ENCODE peak calls at places on chromosomes 2 and 18, in seven cellular contexts. One of them, this sample, is unnamed.

GRCh38 chr2:226728996-226729395 is 70.6 kb downstream of the IRS1 start:
- DNase-seq in HFF-Myc: no peak
- DNase-seq in CD4-positive, alpha-beta memory T cell: no peak
- DNase-seq in right cardiac atrium: no peak
- DNase-seq in neuronal stem cell: no peak
- DNase-seq in stomach: peak; percentile 30
- DNase-seq in astrocyte of the spinal cord: peak; percentile 37
- DNase-seq in this sample: no peak

GRCh38 chr2:8662239-8662879 is 19.5 kb upstream of the ID2 start:
- DNase-seq in astrocyte of the spinal cord: peak; percentile 82
- DNase-seq in right cardiac atrium: no peak
- DNase-seq in HFF-Myc: peak; percentile 86
- DNase-seq in CD4-positive, alpha-beta memory T cell: no peak
- DNase-seq in stomach: no peak
- DNase-seq in neuronal stem cell: no peak
- DNase-seq in this sample: peak; percentile 53

GRCh38 chr2:179701524-179702110 is 159.8 kb downstream of the ZNF385B start:
- DNase-seq in stomach: no peak
- DNase-seq in HFF-Myc: no peak
- DNase-seq in CD4-positive, alpha-beta memory T cell: no peak
- DNase-seq in astrocyte of the spinal cord: no peak
- DNase-seq in right cardiac atrium: no peak
- DNase-seq in neuronal stem cell: no peak
- DNase-seq in this sample: peak; percentile 15

GRCh38 chr2:30336978-30337841 is 105.9 kb downstream of the LBH start:
- DNase-seq in HFF-Myc: no peak
- DNase-seq in right cardiac atrium: no peak
- DNase-seq in neuronal stem cell: no peak
- DNase-seq in CD4-positive, alpha-beta memory T cell: peak; percentile 64
- DNase-seq in astrocyte of the spinal cord: no peak
- DNase-seq in stomach: no peak
- DNase-seq in this sample: no peak

GRCh38 chr2:178865121-178865520 is 57.9 kb upstream of the TTN start:
- DNase-seq in CD4-positive, alpha-beta memory T cell: no peak
- DNase-seq in stomach: no peak
- DNase-seq in HFF-Myc: no peak
- DNase-seq in astrocyte of the spinal cord: no peak
- DNase-seq in right cardiac atrium: peak; percentile 35
- DNase-seq in neuronal stem cell: no peak
- DNase-seq in this sample: peak; percentile 15

GRCh38 chr2:240886678-240887574 is 9.0 kb downstream of the MAB21L4 start:
- DNase-seq in right cardiac atrium: peak; percentile 16
- DNase-seq in neuronal stem cell: no peak
- DNase-seq in astrocyte of the spinal cord: no peak
- DNase-seq in stomach: peak; percentile 73
- DNase-seq in CD4-positive, alpha-beta memory T cell: no peak
- DNase-seq in HFF-Myc: no peak
- DNase-seq in this sample: no peak

GRCh38 chr2:197453914-197454398 is 604 bp downstream of the COQ10B start:
- DNase-seq in stomach: peak; percentile 70
- DNase-seq in neuronal stem cell: no peak
- DNase-seq in HFF-Myc: peak; percentile 80
- DNase-seq in CD4-positive, alpha-beta memory T cell: no peak
- DNase-seq in right cardiac atrium: no peak
- DNase-seq in astrocyte of the spinal cord: peak; percentile 92
- DNase-seq in this sample: no peak

GRCh38 chr2:239152239-239152915 is 248.4 kb downstream of the HDAC4 start:
- DNase-seq in astrocyte of the spinal cord: no peak
- DNase-seq in stomach: peak; percentile 17
- DNase-seq in neuronal stem cell: no peak
- DNase-seq in right cardiac atrium: peak; percentile 47
- DNase-seq in CD4-positive, alpha-beta memory T cell: no peak
- DNase-seq in HFF-Myc: no peak
- DNase-seq in this sample: no peak

GRCh38 chr2:159525012-159525411 is 91.3 kb downstream of the BAZ2B start:
- DNase-seq in HFF-Myc: no peak
- DNase-seq in right cardiac atrium: no peak
- DNase-seq in stomach: no peak
- DNase-seq in CD4-positive, alpha-beta memory T cell: no peak
- DNase-seq in astrocyte of the spinal cord: no peak
- DNase-seq in neuronal stem cell: no peak
- DNase-seq in this sample: no peak

GRCh38 chr2:17667898-17668297 is 85.7 kb downstream of the SMC6 start:
- DNase-seq in right cardiac atrium: no peak
- DNase-seq in neuronal stem cell: no peak
- DNase-seq in stomach: no peak
- DNase-seq in astrocyte of the spinal cord: no peak
- DNase-seq in HFF-Myc: no peak
- DNase-seq in CD4-positive, alpha-beta memory T cell: no peak
- DNase-seq in this sample: no peak

GRCh38 chr2:23791030-23791429 is 135.9 kb downstream of the ATAD2B start:
- DNase-seq in CD4-positive, alpha-beta memory T cell: no peak
- DNase-seq in right cardiac atrium: no peak
- DNase-seq in stomach: no peak
- DNase-seq in neuronal stem cell: no peak
- DNase-seq in astrocyte of the spinal cord: peak; percentile 76
- DNase-seq in HFF-Myc: peak; percentile 5
- DNase-seq in this sample: peak; percentile 24

GRCh38 chr2:2253139-2254016 is 77.7 kb downstream of the MYT1L start:
- DNase-seq in right cardiac atrium: no peak
- DNase-seq in neuronal stem cell: no peak
- DNase-seq in CD4-positive, alpha-beta memory T cell: no peak
- DNase-seq in astrocyte of the spinal cord: no peak
- DNase-seq in HFF-Myc: no peak
- DNase-seq in stomach: no peak
- DNase-seq in this sample: no peak

GRCh38 chr18:38751897-38752296 is 1186.3 kb upstream of the CELF4 start:
- DNase-seq in HFF-Myc: no peak
- DNase-seq in stomach: no peak
- DNase-seq in neuronal stem cell: no peak
- DNase-seq in CD4-positive, alpha-beta memory T cell: no peak
- DNase-seq in astrocyte of the spinal cord: no peak
- DNase-seq in right cardiac atrium: no peak
- DNase-seq in this sample: peak; percentile 71

GRCh38 chr18:73462092-73462491 is 594.3 kb upstream of the NETO1 start:
- DNase-seq in stomach: no peak
- DNase-seq in right cardiac atrium: no peak
- DNase-seq in CD4-positive, alpha-beta memory T cell: no peak
- DNase-seq in neuronal stem cell: no peak
- DNase-seq in astrocyte of the spinal cord: peak; percentile 91
- DNase-seq in HFF-Myc: peak; percentile 37
- DNase-seq in this sample: peak; percentile 19

GRCh38 chr18:2244641-2245040 is 326.7 kb downstream of the METTL4 start:
- DNase-seq in astrocyte of the spinal cord: no peak
- DNase-seq in stomach: no peak
- DNase-seq in HFF-Myc: no peak
- DNase-seq in right cardiac atrium: no peak
- DNase-seq in CD4-positive, alpha-beta memory T cell: no peak
- DNase-seq in neuronal stem cell: no peak
- DNase-seq in this sample: no peak

GRCh38 chr2:28366496-28367282 is 26.0 kb upstream of the FOSL2 start:
- DNase-seq in CD4-positive, alpha-beta memory T cell: peak; percentile 77
- DNase-seq in HFF-Myc: no peak
- DNase-seq in astrocyte of the spinal cord: no peak
- DNase-seq in neuronal stem cell: no peak
- DNase-seq in stomach: peak; percentile 83
- DNase-seq in right cardiac atrium: peak; percentile 60
- DNase-seq in this sample: no peak

GRCh38 chr2:129758461-129759185 is 220.8 kb upstream of the RAB6C start:
- DNase-seq in astrocyte of the spinal cord: no peak
- DNase-seq in CD4-positive, alpha-beta memory T cell: no peak
- DNase-seq in HFF-Myc: no peak
- DNase-seq in neuronal stem cell: no peak
- DNase-seq in right cardiac atrium: peak; percentile 70
- DNase-seq in stomach: no peak
- DNase-seq in this sample: no peak

GRCh38 chr2:231057590-231057989 is 923 bp downstream of the PSMD1 start:
- DNase-seq in CD4-positive, alpha-beta memory T cell: no peak
- DNase-seq in HFF-Myc: no peak
- DNase-seq in stomach: no peak
- DNase-seq in right cardiac atrium: no peak
- DNase-seq in astrocyte of the spinal cord: peak; percentile 13
- DNase-seq in neuronal stem cell: no peak
- DNase-seq in this sample: peak; percentile 46

GRCh38 chr18:76384861-76385680 is 110.0 kb downstream of the ZNF516 start:
- DNase-seq in right cardiac atrium: no peak
- DNase-seq in stomach: peak; percentile 18
- DNase-seq in neuronal stem cell: no peak
- DNase-seq in HFF-Myc: no peak
- DNase-seq in CD4-positive, alpha-beta memory T cell: no peak
- DNase-seq in astrocyte of the spinal cord: no peak
- DNase-seq in this sample: no peak

GRCh38 chr2:104872866-104873688 is 19.2 kb downstream of the POU3F3 start:
- DNase-seq in right cardiac atrium: peak; percentile 71
- DNase-seq in CD4-positive, alpha-beta memory T cell: no peak
- DNase-seq in stomach: peak; percentile 57
- DNase-seq in astrocyte of the spinal cord: peak; percentile 74
- DNase-seq in HFF-Myc: peak; percentile 12
- DNase-seq in neuronal stem cell: peak; percentile 62
- DNase-seq in this sample: peak; percentile 72

GRCh38 chr2:138180691-138181386 is 216.6 kb downstream of the HNMT start:
- DNase-seq in neuronal stem cell: no peak
- DNase-seq in stomach: no peak
- DNase-seq in HFF-Myc: no peak
- DNase-seq in CD4-positive, alpha-beta memory T cell: no peak
- DNase-seq in astrocyte of the spinal cord: no peak
- DNase-seq in right cardiac atrium: no peak
- DNase-seq in this sample: no peak

GRCh38 chr2:45965841-45966498 is 314.5 kb downstream of the PRKCE start:
- DNase-seq in stomach: no peak
- DNase-seq in HFF-Myc: no peak
- DNase-seq in CD4-positive, alpha-beta memory T cell: no peak
- DNase-seq in neuronal stem cell: no peak
- DNase-seq in right cardiac atrium: no peak
- DNase-seq in astrocyte of the spinal cord: no peak
- DNase-seq in this sample: no peak

GRCh38 chr2:23401427-23402204 is 16.6 kb downstream of the KLHL29 start:
- DNase-seq in HFF-Myc: no peak
- DNase-seq in astrocyte of the spinal cord: no peak
- DNase-seq in neuronal stem cell: no peak
- DNase-seq in stomach: no peak
- DNase-seq in CD4-positive, alpha-beta memory T cell: no peak
- DNase-seq in right cardiac atrium: no peak
- DNase-seq in this sample: peak; percentile 91

GRCh38 chr2:65064728-65065552 is 8.7 kb downstream of the CEP68 start:
- DNase-seq in neuronal stem cell: peak; percentile 33
- DNase-seq in CD4-positive, alpha-beta memory T cell: peak; percentile 57
- DNase-seq in HFF-Myc: peak; percentile 73
- DNase-seq in astrocyte of the spinal cord: peak; percentile 93
- DNase-seq in stomach: peak; percentile 47
- DNase-seq in right cardiac atrium: peak; percentile 89
- DNase-seq in this sample: peak; percentile 83

GRCh38 chr2:65061910-65062339 is 5.7 kb downstream of the CEP68 start:
- DNase-seq in neuronal stem cell: no peak
- DNase-seq in right cardiac atrium: no peak
- DNase-seq in HFF-Myc: no peak
- DNase-seq in CD4-positive, alpha-beta memory T cell: no peak
- DNase-seq in stomach: peak; percentile 83
- DNase-seq in astrocyte of the spinal cord: no peak
- DNase-seq in this sample: peak; percentile 57

GRCh38 chr2:65061146-65061909 is 5.1 kb downstream of the CEP68 start:
- DNase-seq in stomach: peak; percentile 43
- DNase-seq in CD4-positive, alpha-beta memory T cell: no peak
- DNase-seq in neuronal stem cell: no peak
- DNase-seq in HFF-Myc: no peak
- DNase-seq in right cardiac atrium: no peak
- DNase-seq in astrocyte of the spinal cord: no peak
- DNase-seq in this sample: no peak

GRCh38 chr2:65063426-65063825 is 7.2 kb downstream of the CEP68 start:
- DNase-seq in CD4-positive, alpha-beta memory T cell: no peak
- DNase-seq in HFF-Myc: no peak
- DNase-seq in right cardiac atrium: no peak
- DNase-seq in astrocyte of the spinal cord: no peak
- DNase-seq in neuronal stem cell: no peak
- DNase-seq in stomach: no peak
- DNase-seq in this sample: no peak

DNA sequence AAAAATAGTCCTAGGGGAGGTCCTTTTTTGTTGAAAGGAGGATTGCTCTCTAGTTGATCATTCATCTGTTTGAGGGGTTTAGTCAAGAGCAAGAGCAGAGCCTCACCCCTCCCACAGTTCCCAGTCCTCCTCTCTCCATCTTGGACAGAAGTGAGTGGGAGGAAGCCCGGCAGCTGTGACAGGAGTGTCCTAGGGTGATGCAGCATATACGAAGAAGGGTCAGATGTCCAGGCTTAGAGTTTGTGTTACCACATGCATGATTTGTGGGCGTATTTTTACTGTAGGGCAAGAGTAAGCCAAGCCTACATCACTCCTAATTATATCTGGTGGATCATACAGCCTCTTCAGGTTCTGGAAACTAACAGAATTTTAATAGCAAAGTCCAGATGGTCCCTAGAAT is 6.6 kb downstream of the CEP68 start:
- DNase-seq in right cardiac atrium: no peak
- DNase-seq in stomach: no peak
- DNase-seq in astrocyte of the spinal cord: no peak
- DNase-seq in CD4-positive, alpha-beta memory T cell: no peak
- DNase-seq in neuronal stem cell: no peak
- DNase-seq in HFF-Myc: no peak
- DNase-seq in this sample: no peak
- H3K4me3 ChIP-seq in right cardiac atrium: no peak overlapping the region
- H3K4me3 ChIP-seq in stomach: no peak overlapping the region
- H3K4me3 ChIP-seq in astrocyte of the spinal cord: no peak overlapping the region
- H3K4me3 ChIP-seq in CD4-positive, alpha-beta memory T cell: no peak overlapping the region
- H3K4me3 ChIP-seq in neuronal stem cell: no peak overlapping the region
- H3K4me3 ChIP-seq in HFF-Myc: no peak overlapping the region
- H3K4me3 ChIP-seq in this sample: no peak overlapping the region

GRCh38 chr2:206274434-206275273 is at the start of gene ZDBF2:
- DNase-seq in HFF-Myc: no peak
- DNase-seq in astrocyte of the spinal cord: peak; percentile 63
- DNase-seq in CD4-positive, alpha-beta memory T cell: peak; percentile 65
- DNase-seq in neuronal stem cell: peak; percentile 79
- DNase-seq in stomach: peak; percentile 63
- DNase-seq in right cardiac atrium: peak; percentile 69
- DNase-seq in this sample: peak; percentile 46
- H3K4me3 ChIP-seq in HFF-Myc: peak within 1 kb of the TSS; percentile 48
- H3K4me3 ChIP-seq in astrocyte of the spinal cord: peak within 1 kb of the TSS; percentile 62
- H3K4me3 ChIP-seq in CD4-positive, alpha-beta memory T cell: no peak within 1 kb of the TSS
- H3K4me3 ChIP-seq in neuronal stem cell: peak within 1 kb of the TSS; percentile 68
- H3K4me3 ChIP-seq in stomach: peak within 1 kb of the TSS; percentile 83
- H3K4me3 ChIP-seq in right cardiac atrium: peak within 1 kb of the TSS; percentile 80
- H3K4me3 ChIP-seq in this sample: peak within 1 kb of the TSS; percentile 57

DNA sequence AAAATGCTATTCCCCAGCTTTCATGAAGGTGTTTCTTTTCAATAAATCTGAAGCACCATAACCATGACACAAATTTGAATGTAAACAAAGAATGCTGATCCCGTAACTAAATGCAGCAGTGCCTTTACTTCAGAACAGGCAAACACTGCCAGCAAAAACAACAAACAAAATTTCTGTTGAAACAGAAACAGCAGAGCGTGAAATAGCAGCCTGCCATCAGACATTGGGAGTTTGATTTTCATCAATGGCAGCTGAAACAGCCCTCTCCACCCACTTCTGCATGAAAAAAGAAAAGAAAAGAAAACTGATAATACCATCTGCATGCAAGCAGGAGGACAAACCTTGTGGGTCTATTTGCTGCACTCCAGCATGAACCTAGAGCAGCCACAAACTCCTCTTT is 128.3 kb downstream of the CDH2 start:
- DNase-seq in right cardiac atrium: no peak
- DNase-seq in HFF-Myc: no peak
- DNase-seq in astrocyte of the spinal cord: no peak
- DNase-seq in stomach: no peak
- DNase-seq in CD4-positive, alpha-beta memory T cell: no peak
- DNase-seq in neuronal stem cell: no peak
- DNase-seq in this sample: no peak
- H3K4me3 ChIP-seq in right cardiac atrium: no peak overlapping the region
- H3K4me3 ChIP-seq in HFF-Myc: no peak overlapping the region
- H3K4me3 ChIP-seq in astrocyte of the spinal cord: no peak overlapping the region
- H3K4me3 ChIP-seq in stomach: no peak overlapping the region
- H3K4me3 ChIP-seq in CD4-positive, alpha-beta memory T cell: no peak overlapping the region
- H3K4me3 ChIP-seq in neuronal stem cell: no peak overlapping the region
- H3K4me3 ChIP-seq in this sample: no peak overlapping the region

GRCh38 chr2:233353101-233353768 is 1.1 kb upstream of the DGKD start:
- DNase-seq in CD4-positive, alpha-beta memory T cell: peak; percentile 10
- DNase-seq in neuronal stem cell: no peak
- DNase-seq in stomach: peak; percentile 39
- DNase-seq in right cardiac atrium: peak; percentile 67
- DNase-seq in astrocyte of the spinal cord: no peak
- DNase-seq in HFF-Myc: no peak
- DNase-seq in this sample: no peak
- H3K4me3 ChIP-seq in CD4-positive, alpha-beta memory T cell: peak overlapping the region; percentile 20
- H3K4me3 ChIP-seq in neuronal stem cell: peak overlapping the region; percentile 51
- H3K4me3 ChIP-seq in stomach: peak overlapping the region; percentile 90
- H3K4me3 ChIP-seq in right cardiac atrium: no peak overlapping the region
- H3K4me3 ChIP-seq in astrocyte of the spinal cord: no peak overlapping the region
- H3K4me3 ChIP-seq in HFF-Myc: peak overlapping the region; percentile 35
- H3K4me3 ChIP-seq in this sample: no peak overlapping the region